ENCODE peak calls at places on chromosomes 3 and 15, in four cellular contexts. W is breast epithelium, J is uterus, N is lower lobe of right lung. K is an unnamed sample. For H3K4me1, the result is how much of the 10 kb centered on the place peaks cover.

GRCh38 chr3:120908030-120908802 is at the start of gene STXBP5L:
- DNase-seq in N (peak), J (peak), W (peak), K (peak)

GRCh38 chr15:68431037-68431791 is 749 bp downstream of the ITGA11 start:
- DNase-seq in N (no peak), J (peak), W (no peak), K (peak)

GRCh38 chr3:43695443-43695842 is 4.7 kb downstream of the ABHD5 start:
- DNase-seq in W (no peak), N (no peak), J (no peak), K (no peak)

GRCh38 chr15:77107068-77107467 is 36.2 kb upstream of the TSPAN3 start:
- DNase-seq in N (no peak), J (peak), W (no peak), K (peak)

GRCh38 chr15:31325432-31325975 is 1.1 kb upstream of the KLF13 start:
- DNase-seq in J (peak), N (peak), W (no peak), K (peak)

GRCh38 chr3:37542286-37542685 is 319.4 kb upstream of the CTDSPL start:
- DNase-seq in N (no peak), W (no peak), J (no peak), K (no peak)

GRCh38 chr3:58998476-58999117 is 51.2 kb downstream of the CFAP20DC start:
- DNase-seq in W (no peak), N (no peak), J (no peak), K (no peak)

GRCh38 chr15:75672646-75673425 is 25.1 kb downstream of the SNX33 start:
- DNase-seq in W (no peak), J (no peak), N (no peak), K (peak)

GRCh38 chr15:69976366-69976994 is 121.2 kb downstream of the TLE3 start:
- DNase-seq in W (no peak), J (no peak), N (no peak), K (peak)

GRCh38 chr3:142993958-142994442 is 7.4 kb upstream of the U2SURP start:
- DNase-seq in W (no peak), N (peak), J (peak), K (peak)

GRCh38 chr3:149564079-149564478 is 89.6 kb downstream of the TM4SF4 start:
- DNase-seq in N (no peak), J (no peak), W (no peak), K (no peak)

GRCh38 chr15:83734487-83734886 is 80.6 kb downstream of the ADAMTSL3 start:
- DNase-seq in N (no peak), W (no peak), J (no peak), K (no peak)

GRCh38 chr3:100518244-100518643 is 25.8 kb downstream of the TMEM45A start:
- DNase-seq in W (no peak), J (no peak), N (no peak), K (no peak)

GRCh38 chr15:64251121-64251520 is 88.3 kb upstream of the PPIB start:
- DNase-seq in N (no peak), J (no peak), W (no peak), K (no peak)

GRCh38 chr15:85047271-85047948 is 65.8 kb downstream of the PDE8A start:
- DNase-seq in J (peak), W (no peak), N (no peak), K (no peak)

GRCh38 chr3:146189519-146190173 is 28.7 kb upstream of the PLOD2 start:
- DNase-seq in N (no peak), W (no peak), J (peak), K (peak)

GRCh38 chr3:118760611-118761606 is 273.7 kb downstream of the IGSF11 start:
- DNase-seq in J (no peak), W (no peak), N (no peak), K (no peak)

GRCh38 chr3:193317901-193318300 is 60.7 kb downstream of the ATP13A5 start:
- DNase-seq in J (no peak), W (no peak), N (no peak), K (no peak)

GRCh38 chr3:121493431-121493830 is 52.4 kb downstream of the POLQ start:
- DNase-seq in N (no peak), J (no peak), W (no peak), K (no peak)

GRCh38 chr15:57821826-57822225 is 115.3 kb downstream of the POLR2M start:
- DNase-seq in J (no peak), W (no peak), N (no peak), K (peak)

GRCh38 chr3:49654955-49655556 is 19.1 kb upstream of the APEH start:
- DNase-seq in W (no peak), N (no peak), J (no peak), K (no peak)

GRCh38 chr3:38018296-38019266 is 10.9 kb downstream of the PLCD1 start:
- DNase-seq in J (no peak), N (no peak), W (peak), K (no peak)

DNA sequence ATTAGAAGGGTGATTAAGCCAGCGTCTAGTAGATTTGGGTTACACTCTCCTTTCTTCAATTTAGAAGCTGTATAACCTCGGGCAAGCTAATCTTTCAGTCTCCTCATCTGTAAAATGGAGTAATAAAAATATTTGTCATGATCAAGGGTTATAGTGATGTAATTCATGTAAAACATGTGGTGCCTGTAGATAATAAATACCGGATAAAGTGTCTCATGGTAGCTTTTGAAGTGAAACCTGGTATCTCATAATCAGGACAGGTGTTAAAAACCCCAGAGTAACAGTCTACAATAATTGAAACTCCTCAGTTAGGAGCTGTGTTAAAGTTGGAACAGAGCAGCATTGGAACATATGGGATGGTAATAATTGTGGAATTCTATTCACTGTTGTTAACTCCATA is 919 bp upstream of the KNL1 start:
- DNase-seq in J (no peak), W (no peak), N (no peak), K (no peak)
- H3K4me1 ChIP-seq in J (under half), W (under half), N (under half), K (under half)

GRCh38 chr3:133821767-133822638 is 16.4 kb downstream of the SRPRB start:
- DNase-seq in W (no peak), J (peak), N (no peak), K (peak)
- TF ChIP-seq CTCF in W (no peak), J (no peak), N (no peak), K (peak)

GRCh38 chr3:46692566-46692983 is 904 bp downstream of the ALS2CL start:
- DNase-seq in J (no peak), N (peak), W (peak), K (no peak)

GRCh38 chr3:46695177-46695961 is 1.9 kb upstream of the ALS2CL start:
- DNase-seq in J (peak), N (peak), W (no peak), K (peak)

GRCh38 chr3:46693897-46694235 is 387 bp upstream of the ALS2CL start:
- DNase-seq in W (no peak), J (no peak), N (peak), K (peak)

GRCh38 chr3:46694520-46694919 is 1.0 kb upstream of the ALS2CL start:
- DNase-seq in W (no peak), N (no peak), J (no peak), K (no peak)

DNA sequence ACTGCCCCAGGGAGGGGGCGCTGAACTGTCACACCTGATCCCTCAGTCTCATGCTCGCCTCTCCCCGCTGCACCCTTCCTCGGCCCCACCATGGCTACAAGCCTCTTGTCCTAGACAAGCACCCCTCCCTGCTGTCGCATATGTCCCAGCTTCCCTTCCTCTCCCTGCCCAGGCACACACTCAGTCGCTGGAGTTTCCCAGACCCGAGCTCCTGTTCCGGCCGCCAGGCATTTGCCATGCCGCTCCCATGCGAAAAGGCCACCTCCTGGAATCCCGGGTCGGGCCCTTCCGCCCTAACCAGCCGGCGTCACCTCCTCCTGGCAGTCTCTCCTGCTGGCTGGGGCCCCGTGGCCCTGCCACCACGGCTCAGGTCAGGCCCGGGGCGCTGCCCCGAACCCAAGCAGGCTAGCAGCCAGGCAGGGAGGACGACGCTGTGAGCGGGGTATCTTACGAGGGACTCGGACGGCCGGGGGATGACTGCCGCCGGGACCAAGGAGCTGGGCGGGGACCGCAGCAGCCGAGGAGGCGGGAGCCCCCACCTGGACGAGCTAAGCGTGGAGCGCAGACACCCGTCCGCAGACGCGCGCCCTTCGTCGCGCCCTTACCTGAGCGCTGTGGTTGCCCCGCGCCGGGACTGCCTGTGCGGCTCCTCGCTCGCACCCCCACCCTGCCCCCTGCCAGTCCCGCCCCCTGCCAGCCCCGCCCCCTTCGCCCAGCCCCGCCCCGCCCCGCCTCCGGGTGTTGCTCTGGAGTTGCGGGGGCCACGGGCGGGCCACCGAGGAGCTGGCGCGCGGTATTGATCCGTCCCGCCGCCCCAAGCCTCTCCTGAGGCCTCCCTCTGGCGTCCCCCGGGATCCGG is at the start of gene ALS2CL:
- DNase-seq in N (peak), J (peak), W (peak), K (peak)
- H3K4me1 ChIP-seq in N (half or more), J (under half), W (under half), K (under half)

DNA sequence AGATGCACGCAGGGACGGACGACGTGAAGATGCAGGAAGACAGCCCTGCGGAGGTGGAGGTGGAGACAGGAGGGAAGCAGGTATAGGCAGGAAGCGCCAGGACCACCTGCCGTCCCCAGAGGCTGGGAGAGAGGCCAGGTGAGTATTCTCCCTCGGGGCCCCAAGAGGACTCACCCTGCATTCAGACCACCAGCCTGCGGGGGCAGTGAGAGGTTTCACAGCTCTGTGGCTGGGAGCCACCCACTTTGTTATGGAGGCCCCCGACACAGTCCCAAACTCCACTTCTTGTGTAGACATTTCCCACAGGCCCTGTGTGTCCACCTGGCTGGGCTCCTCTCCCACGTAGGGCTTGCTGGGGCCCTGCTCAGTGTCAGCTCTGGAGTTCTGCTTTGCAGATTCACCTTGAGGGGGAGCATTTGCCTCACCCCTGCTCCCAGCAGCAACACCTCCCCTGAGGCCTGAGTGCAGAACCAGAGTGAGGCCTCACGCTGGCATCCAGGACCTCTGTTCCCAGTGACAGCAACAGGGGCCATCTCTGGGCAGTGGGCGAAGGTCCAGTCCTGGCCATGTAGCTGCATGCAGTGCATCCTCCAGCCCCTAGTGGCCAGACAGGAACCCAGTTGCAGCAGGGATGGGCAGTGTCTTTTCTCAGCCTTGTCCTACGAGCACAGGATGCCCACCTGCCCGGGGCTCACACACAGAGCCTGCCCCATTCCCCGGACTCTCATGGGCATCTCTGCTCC is 119.4 kb upstream of the IQSEC1 start:
- DNase-seq in J (no peak), W (peak), N (no peak), K (no peak)
- TF ChIP-seq CTCF in J (no peak), W (no peak), N (no peak), K (peak)

GRCh38 chr3:46958469-46959168 is 17.9 kb downstream of the CCDC12 start:
- DNase-seq in W (no peak), J (no peak), N (no peak), K (no peak)
- H3K4me1 ChIP-seq in W (under half), J (under half), N (half or more), K (under half)

DNA sequence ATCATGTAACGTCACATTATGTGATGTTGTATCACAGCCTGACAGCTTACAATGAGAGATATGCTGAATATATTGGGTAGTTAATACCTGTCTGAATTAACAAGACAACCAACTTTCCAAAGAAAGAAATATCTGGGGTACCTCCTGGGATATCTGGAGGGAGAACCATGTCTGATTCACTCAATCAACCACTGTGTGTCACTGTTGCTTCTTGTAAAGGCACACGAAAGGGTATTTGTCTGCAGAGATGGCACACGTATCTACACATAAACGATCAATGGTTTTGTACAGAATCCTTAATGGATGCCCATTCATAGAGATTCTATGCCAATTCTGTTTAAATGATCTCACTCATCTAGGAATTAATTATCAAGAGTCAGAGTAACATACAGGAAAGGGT is 252.1 kb upstream of the TMCO5A start:
- DNase-seq in W (no peak), N (no peak), J (no peak), K (no peak)
- TF ChIP-seq CTCF in W (no peak), N (no peak), J (no peak), K (no peak)

GRCh38 chr3:152331018-152331541 is 62.4 kb downstream of the MBNL1 start:
- DNase-seq in N (no peak), W (no peak), J (no peak), K (no peak)

GRCh38 chr3:152333928-152334327 is 65.2 kb downstream of the MBNL1 start:
- DNase-seq in N (no peak), J (no peak), W (no peak), K (no peak)

GRCh38 chr3:152328841-152329240 is 60.1 kb downstream of the MBNL1 start:
- DNase-seq in N (no peak), J (no peak), W (no peak), K (no peak)

GRCh38 chr3:152331975-152332374 is 63.2 kb downstream of the MBNL1 start:
- DNase-seq in N (no peak), W (no peak), J (no peak), K (no peak)

GRCh38 chr3:152330565-152330964 is 61.8 kb downstream of the MBNL1 start:
- DNase-seq in N (no peak), W (no peak), J (no peak), K (no peak)
- H3K4me1 ChIP-seq in N (half or more), W (under half), J (under half), K (under half)

GRCh38 chr15:40567111-40567510 is 2.0 kb upstream of the RPUSD2 start:
- DNase-seq in W (no peak), N (no peak), J (no peak), K (no peak)
- TF ChIP-seq CTCF in W (no peak), N (no peak), J (no peak), K (no peak)

DNA sequence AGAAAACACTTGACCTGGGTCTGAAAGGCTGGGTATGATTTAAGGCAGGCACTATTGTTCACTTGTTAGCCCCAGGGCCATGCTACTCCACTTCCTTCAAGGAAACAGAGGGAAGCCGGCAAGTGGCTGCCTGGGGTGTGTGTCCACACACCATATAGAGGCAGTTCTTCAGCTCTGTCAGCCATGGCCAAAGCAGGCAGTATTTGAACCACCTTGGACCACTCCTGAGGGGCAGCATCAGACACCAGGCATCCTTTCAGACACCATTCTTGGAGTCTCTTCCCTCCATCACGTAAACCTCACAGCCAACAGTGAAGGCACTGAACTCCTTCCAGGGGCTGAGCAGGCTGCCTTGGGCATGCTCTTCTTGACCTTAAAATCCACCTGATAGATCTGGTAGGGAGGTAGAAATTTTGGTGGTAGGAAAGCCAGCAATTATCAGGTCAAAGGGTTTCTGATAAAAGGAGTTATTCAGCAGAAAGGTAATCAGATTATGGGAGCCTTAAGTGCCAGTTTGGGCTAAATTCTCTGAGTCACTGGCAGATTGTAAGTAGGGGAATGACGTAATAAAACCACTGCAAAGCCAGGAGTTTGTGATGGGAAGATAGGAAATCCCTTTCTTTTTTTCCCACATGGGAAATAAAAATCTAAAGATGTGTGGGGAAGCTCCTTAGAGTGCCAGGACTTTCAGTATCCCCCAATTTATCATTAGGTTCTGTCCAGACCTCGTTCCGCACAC is 20.2 kb downstream of the TGFBR2 start:
- DNase-seq in N (no peak), J (no peak), W (no peak), K (no peak)
- H3K4me1 ChIP-seq in N (half or more), J (under half), W (under half), K (under half)

GRCh38 chr3:51100543-51100851 is 284.6 kb upstream of the MANF start:
- DNase-seq in J (no peak), N (no peak), W (no peak), K (no peak)
- TF ChIP-seq CTCF in J (no peak), N (no peak), W (no peak), K (no peak)